ENCODE peak calls at places on chromosomes 11 and 22, in four cellular contexts. W, P, N and Z are unnamed samples.

GRCh38 chr11:121113611-121114010 is 12.6 kb downstream of the TECTA start:
- DNase-seq in N (no peak), W (no peak), P (no peak), Z (no peak)

GRCh38 chr11:115447273-115447864 is 56.8 kb downstream of the CADM1 start:
- DNase-seq in P (no peak), W (no peak), N (no peak), Z (no peak)

GRCh38 chr11:128574576-128575011 is 12.8 kb downstream of the ETS1 start:
- DNase-seq in W (peak), P (no peak), N (no peak), Z (no peak)

GRCh38 chr11:101866619-101867491 is 48.0 kb upstream of the CEP126 start:
- DNase-seq in P (no peak), N (no peak), W (peak), Z (no peak)

GRCh38 chr11:10886652-10887250 is 28.9 kb upstream of the ZBED5 start:
- DNase-seq in W (no peak), N (no peak), P (no peak), Z (no peak)

GRCh38 chr22:43530864-43531201 is 119.0 kb downstream of the MPPED1 start:
- DNase-seq in W (no peak), N (no peak), P (no peak), Z (no peak)

GRCh38 chr11:134535029-134536025 is 123.3 kb upstream of the B3GAT1 start:
- DNase-seq in N (no peak), W (no peak), P (no peak), Z (no peak)

GRCh38 chr11:10379022-10379421 is 74.1 kb downstream of the ADM start:
- DNase-seq in N (peak), P (no peak), W (peak), Z (no peak)

GRCh38 chr11:64000026-64000739 is 13.9 kb downstream of the OTUB1 start:
- DNase-seq in W (peak), N (peak), P (peak), Z (peak)

GRCh38 chr11:63999349-64000025 is 13.2 kb downstream of the OTUB1 start:
- DNase-seq in P (no peak), N (no peak), W (no peak), Z (no peak)

GRCh38 chr11:63997801-63998332 is 11.6 kb downstream of the OTUB1 start:
- DNase-seq in P (no peak), W (no peak), N (no peak), Z (no peak)

GRCh38 chr11:63997104-63997700 is 11.0 kb downstream of the OTUB1 start:
- DNase-seq in W (no peak), P (no peak), N (no peak), Z (no peak)

GRCh38 chr11:63998558-63999348 is 12.5 kb downstream of the OTUB1 start:
- DNase-seq in W (no peak), P (no peak), N (no peak), Z (no peak)
- TF ChIP-seq CTCF in W (no peak), P (no peak), N (no peak), Z (no peak)

GRCh38 chr11:1479006-1479677 is 7.4 kb downstream of the MOB2 start:
- DNase-seq in W (no peak), N (no peak), P (no peak), Z (no peak)
- TF ChIP-seq CTCF in W (no peak), N (no peak), P (no peak), Z (no peak)

GRCh38 chr22:29194269-29194668 is 11.4 kb upstream of the EMID1 start:
- DNase-seq in W (no peak), P (no peak), N (no peak), Z (no peak)
- TF ChIP-seq CTCF in W (no peak), P (peak), N (no peak), Z (no peak)

DNA sequence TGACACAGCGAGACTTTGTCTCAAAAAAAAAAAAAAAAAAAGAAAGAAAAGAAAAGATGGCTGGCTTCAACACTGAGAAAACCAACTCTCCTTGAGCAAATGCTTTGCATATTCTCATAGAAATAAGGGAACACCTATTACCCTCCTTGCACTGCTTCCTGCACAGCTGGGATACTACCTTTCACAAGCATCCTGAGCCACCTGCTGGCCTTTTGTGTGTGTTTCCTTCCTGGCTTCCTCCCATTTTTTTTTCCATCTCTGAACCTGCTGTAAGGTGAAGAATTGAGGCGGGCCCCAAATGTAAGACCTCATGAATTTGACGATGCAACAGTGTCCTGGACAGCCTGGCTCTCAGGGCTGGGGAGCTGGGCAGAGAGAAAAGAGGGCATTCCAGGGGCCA is 1.9 kb upstream of the RFPL3 start:
- DNase-seq in N (no peak), P (no peak), W (no peak), Z (no peak)
- TF ChIP-seq CTCF in N (no peak), P (no peak), W (no peak), Z (no peak)

DNA sequence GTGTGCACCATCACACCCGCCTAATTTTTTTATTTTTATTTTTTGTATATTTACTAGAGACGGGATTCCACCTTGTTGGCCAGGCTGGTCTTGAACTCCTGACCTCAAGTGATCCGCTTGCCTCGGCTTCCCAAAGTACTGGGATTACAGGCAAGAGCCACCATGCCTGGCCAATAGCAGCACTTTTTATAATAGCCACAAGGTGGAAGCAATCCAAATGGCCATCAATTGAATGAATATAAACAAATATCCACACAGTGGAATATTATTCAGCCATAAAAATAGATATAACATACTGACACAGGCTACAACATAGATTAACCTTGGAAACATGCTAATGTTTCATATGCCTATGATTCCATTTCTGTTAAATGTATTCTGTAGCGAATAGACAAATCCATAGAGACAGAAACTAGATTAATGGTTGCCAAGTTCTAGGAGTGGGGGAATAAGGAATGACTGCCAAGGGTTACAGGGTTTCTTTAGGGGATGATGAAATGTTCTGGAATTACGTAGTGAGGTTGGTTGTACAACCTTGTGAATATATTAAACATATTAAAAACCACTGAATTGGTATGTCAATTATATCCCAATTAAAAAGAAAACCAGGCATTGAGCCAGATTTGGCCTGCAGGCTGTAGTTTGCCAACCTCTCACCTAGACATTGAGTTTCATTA is 4.8 kb downstream of the VPS51 start:
- DNase-seq in N (no peak), P (no peak), W (no peak), Z (no peak)
- TF ChIP-seq CTCF in N (no peak), P (no peak), W (peak), Z (no peak)

GRCh38 chr11:7830740-7831139 is 34.0 kb upstream of the OR5P2 start:
- DNase-seq in P (no peak), W (no peak), N (no peak), Z (no peak)

DNA sequence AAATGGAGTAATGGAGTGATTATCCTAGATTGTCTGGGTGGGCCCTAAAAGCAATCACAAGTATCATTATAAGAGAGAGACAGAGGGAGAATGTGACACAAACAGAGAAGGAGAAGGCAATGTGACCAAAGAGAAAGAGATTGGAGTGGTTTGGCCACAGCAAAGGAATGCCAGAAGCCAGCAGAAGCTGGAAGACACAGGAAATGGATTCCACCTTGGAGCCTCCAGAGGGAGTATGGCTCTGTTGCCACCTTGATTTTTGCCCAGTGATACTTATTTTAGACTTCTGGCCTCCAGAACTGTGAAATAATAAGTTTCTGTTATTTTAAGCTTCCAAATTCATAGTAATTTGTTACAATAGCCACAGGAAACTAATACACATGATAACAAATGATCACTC is 36.8 kb upstream of the OR5P2 start:
- DNase-seq in P (no peak), N (no peak), W (no peak), Z (no peak)
- TF ChIP-seq CTCF in P (no peak), N (no peak), W (no peak), Z (no peak)

GRCh38 chr11:92152245-92152644 is 72.4 kb upstream of the FAT3 start:
- DNase-seq in N (no peak), W (no peak), P (no peak), Z (no peak)
- TF ChIP-seq CTCF in N (no peak), W (no peak), P (no peak), Z (no peak)

DNA sequence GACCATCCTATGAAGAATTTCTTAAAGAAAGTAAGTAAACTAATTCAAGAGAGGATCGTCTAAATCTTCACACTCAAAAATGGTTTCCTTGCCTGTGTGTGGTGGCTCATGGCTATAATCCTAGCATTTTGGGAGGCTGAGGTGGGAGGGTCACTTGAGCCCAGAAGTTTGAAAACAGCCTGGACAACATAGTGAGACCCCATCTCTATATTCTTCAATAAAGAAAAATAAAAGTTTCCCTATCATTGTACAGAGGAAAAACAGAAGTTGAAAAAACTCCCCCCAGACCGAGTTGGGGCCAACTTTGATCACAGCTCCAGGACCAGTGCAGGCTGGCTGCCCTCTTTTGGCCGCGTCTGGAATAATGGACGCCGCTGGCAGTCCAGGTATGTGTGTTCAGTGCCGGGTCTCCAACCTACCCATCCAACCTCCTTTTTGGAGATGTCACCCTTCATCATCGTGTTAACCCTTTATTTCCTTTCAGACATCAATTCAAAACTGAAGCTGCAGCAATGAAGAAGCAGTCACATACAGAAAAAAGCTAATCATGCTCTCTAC is 3.0 kb downstream of the RPS25 start:
- DNase-seq in P (no peak), W (no peak), N (no peak), Z (no peak)
- TF ChIP-seq CTCF in P (no peak), W (no peak), N (no peak), Z (no peak)